ENCODE peak calls at places on chromosomes 2 and 18, in five cellular contexts. One of them, this sample, is unnamed. For H3K36me3, the result is how much of the 10 kb centered on the place peaks cover.

GRCh38 chr2:218465987-218466633 is 47.2 kb downstream of the VIL1 start:
- DNase-seq in SK-N-MC: peak
- DNase-seq in lower lobe of right lung: no peak
- DNase-seq in breast epithelium: no peak
- DNase-seq in CD4-positive, CD25-positive, alpha-beta regulatory T cell: no peak
- DNase-seq in this sample: no peak

GRCh38 chr2:215712219-215712849 is 276.5 kb upstream of the FN1 start:
- DNase-seq in SK-N-MC: no peak
- DNase-seq in lower lobe of right lung: no peak
- DNase-seq in breast epithelium: no peak
- DNase-seq in CD4-positive, CD25-positive, alpha-beta regulatory T cell: no peak
- DNase-seq in this sample: no peak

GRCh38 chr2:160224060-160224459 is 24.0 kb upstream of the ITGB6 start:
- DNase-seq in SK-N-MC: no peak
- DNase-seq in lower lobe of right lung: no peak
- DNase-seq in breast epithelium: no peak
- DNase-seq in CD4-positive, CD25-positive, alpha-beta regulatory T cell: no peak
- DNase-seq in this sample: peak

GRCh38 chr2:140597836-140598235 is 1533.0 kb downstream of the LRP1B start:
- DNase-seq in SK-N-MC: no peak
- DNase-seq in lower lobe of right lung: no peak
- DNase-seq in breast epithelium: no peak
- DNase-seq in CD4-positive, CD25-positive, alpha-beta regulatory T cell: no peak
- DNase-seq in this sample: no peak

GRCh38 chr2:114040816-114041215 is 150.9 kb downstream of the ACTR3 start:
- DNase-seq in SK-N-MC: no peak
- DNase-seq in lower lobe of right lung: no peak
- DNase-seq in breast epithelium: no peak
- DNase-seq in CD4-positive, CD25-positive, alpha-beta regulatory T cell: no peak
- DNase-seq in this sample: no peak

GRCh38 chr2:77604953-77605947 is 83.1 kb upstream of the LRRTM4 start:
- DNase-seq in SK-N-MC: no peak
- DNase-seq in lower lobe of right lung: no peak
- DNase-seq in breast epithelium: no peak
- DNase-seq in CD4-positive, CD25-positive, alpha-beta regulatory T cell: no peak
- DNase-seq in this sample: no peak

GRCh38 chr2:169119117-169119770 is 49.9 kb downstream of the DHRS9 start:
- DNase-seq in SK-N-MC: no peak
- DNase-seq in lower lobe of right lung: no peak
- DNase-seq in breast epithelium: no peak
- DNase-seq in CD4-positive, CD25-positive, alpha-beta regulatory T cell: no peak
- DNase-seq in this sample: no peak

GRCh38 chr18:48802543-48803428 is 148.0 kb downstream of the SMAD7 start:
- DNase-seq in SK-N-MC: no peak
- DNase-seq in lower lobe of right lung: peak
- DNase-seq in breast epithelium: peak
- DNase-seq in CD4-positive, CD25-positive, alpha-beta regulatory T cell: no peak
- DNase-seq in this sample: peak

GRCh38 chr2:150486539-150487484 is 655 bp downstream of the RND3 start:
- DNase-seq in SK-N-MC: no peak
- DNase-seq in lower lobe of right lung: no peak
- DNase-seq in breast epithelium: no peak
- DNase-seq in CD4-positive, CD25-positive, alpha-beta regulatory T cell: no peak
- DNase-seq in this sample: peak

GRCh38 chr2:2751715-2752315 is 420.7 kb upstream of the MYT1L start:
- DNase-seq in SK-N-MC: no peak
- DNase-seq in lower lobe of right lung: no peak
- DNase-seq in breast epithelium: no peak
- DNase-seq in CD4-positive, CD25-positive, alpha-beta regulatory T cell: no peak
- DNase-seq in this sample: no peak

GRCh38 chr2:163465440-163465839 is 270.4 kb downstream of the FIGN start:
- DNase-seq in SK-N-MC: no peak
- DNase-seq in lower lobe of right lung: no peak
- DNase-seq in breast epithelium: no peak
- DNase-seq in CD4-positive, CD25-positive, alpha-beta regulatory T cell: no peak
- DNase-seq in this sample: no peak

GRCh38 chr18:48391863-48392262 is 17.3 kb downstream of the ZBTB7C start:
- DNase-seq in SK-N-MC: no peak
- DNase-seq in lower lobe of right lung: no peak
- DNase-seq in breast epithelium: no peak
- DNase-seq in CD4-positive, CD25-positive, alpha-beta regulatory T cell: no peak
- DNase-seq in this sample: peak

GRCh38 chr2:205712508-205712907 is 30.2 kb downstream of the NRP2 start:
- DNase-seq in SK-N-MC: no peak
- DNase-seq in lower lobe of right lung: no peak
- DNase-seq in breast epithelium: no peak
- DNase-seq in CD4-positive, CD25-positive, alpha-beta regulatory T cell: no peak
- DNase-seq in this sample: no peak

GRCh38 chr18:50614838-50615237 is 55.0 kb downstream of the MAPK4 start:
- DNase-seq in SK-N-MC: no peak
- DNase-seq in lower lobe of right lung: no peak
- DNase-seq in breast epithelium: no peak
- DNase-seq in CD4-positive, CD25-positive, alpha-beta regulatory T cell: no peak
- DNase-seq in this sample: peak

GRCh38 chr2:4445821-4446220 is 742.4 kb downstream of the DCDC2C start:
- DNase-seq in SK-N-MC: no peak
- DNase-seq in lower lobe of right lung: no peak
- DNase-seq in breast epithelium: no peak
- DNase-seq in CD4-positive, CD25-positive, alpha-beta regulatory T cell: no peak
- DNase-seq in this sample: no peak

GRCh38 chr2:239094727-239095266 is 246.9 kb downstream of the TWIST2 start:
- DNase-seq in SK-N-MC: no peak
- DNase-seq in lower lobe of right lung: no peak
- DNase-seq in breast epithelium: no peak
- DNase-seq in CD4-positive, CD25-positive, alpha-beta regulatory T cell: no peak
- DNase-seq in this sample: no peak

GRCh38 chr2:230942920-230943896 is 18.2 kb upstream of the GPR55 start:
- DNase-seq in SK-N-MC: no peak
- DNase-seq in lower lobe of right lung: no peak
- DNase-seq in breast epithelium: no peak
- DNase-seq in CD4-positive, CD25-positive, alpha-beta regulatory T cell: no peak
- DNase-seq in this sample: no peak

GRCh38 chr2:27202829-27203228 is 9.0 kb upstream of the ATRAID start:
- DNase-seq in SK-N-MC: no peak
- DNase-seq in lower lobe of right lung: no peak
- DNase-seq in breast epithelium: no peak
- DNase-seq in CD4-positive, CD25-positive, alpha-beta regulatory T cell: no peak
- DNase-seq in this sample: no peak

GRCh38 chr2:36473230-36473629 is 117.7 kb downstream of the CRIM1 start:
- DNase-seq in SK-N-MC: no peak
- DNase-seq in lower lobe of right lung: no peak
- DNase-seq in breast epithelium: no peak
- DNase-seq in CD4-positive, CD25-positive, alpha-beta regulatory T cell: no peak
- DNase-seq in this sample: no peak

GRCh38 chr18:62768172-62768943 is 53.0 kb downstream of the PHLPP1 start:
- DNase-seq in SK-N-MC: no peak
- DNase-seq in lower lobe of right lung: no peak
- DNase-seq in breast epithelium: no peak
- DNase-seq in CD4-positive, CD25-positive, alpha-beta regulatory T cell: no peak
- DNase-seq in this sample: no peak

GRCh38 chr2:217617496-217618085 is 385.2 kb downstream of the TNS1 start:
- DNase-seq in SK-N-MC: no peak
- DNase-seq in lower lobe of right lung: no peak
- DNase-seq in breast epithelium: no peak
- DNase-seq in CD4-positive, CD25-positive, alpha-beta regulatory T cell: no peak
- DNase-seq in this sample: no peak

GRCh38 chr2:95015261-95015918 is 10.1 kb upstream of the MAL start:
- DNase-seq in SK-N-MC: no peak
- DNase-seq in lower lobe of right lung: no peak
- DNase-seq in breast epithelium: no peak
- DNase-seq in CD4-positive, CD25-positive, alpha-beta regulatory T cell: no peak
- DNase-seq in this sample: no peak

GRCh38 chr2:101900375-101900774 is 91.4 kb upstream of the IL1R2 start:
- DNase-seq in SK-N-MC: no peak
- DNase-seq in lower lobe of right lung: no peak
- DNase-seq in breast epithelium: no peak
- DNase-seq in CD4-positive, CD25-positive, alpha-beta regulatory T cell: no peak
- DNase-seq in this sample: no peak

DNA sequence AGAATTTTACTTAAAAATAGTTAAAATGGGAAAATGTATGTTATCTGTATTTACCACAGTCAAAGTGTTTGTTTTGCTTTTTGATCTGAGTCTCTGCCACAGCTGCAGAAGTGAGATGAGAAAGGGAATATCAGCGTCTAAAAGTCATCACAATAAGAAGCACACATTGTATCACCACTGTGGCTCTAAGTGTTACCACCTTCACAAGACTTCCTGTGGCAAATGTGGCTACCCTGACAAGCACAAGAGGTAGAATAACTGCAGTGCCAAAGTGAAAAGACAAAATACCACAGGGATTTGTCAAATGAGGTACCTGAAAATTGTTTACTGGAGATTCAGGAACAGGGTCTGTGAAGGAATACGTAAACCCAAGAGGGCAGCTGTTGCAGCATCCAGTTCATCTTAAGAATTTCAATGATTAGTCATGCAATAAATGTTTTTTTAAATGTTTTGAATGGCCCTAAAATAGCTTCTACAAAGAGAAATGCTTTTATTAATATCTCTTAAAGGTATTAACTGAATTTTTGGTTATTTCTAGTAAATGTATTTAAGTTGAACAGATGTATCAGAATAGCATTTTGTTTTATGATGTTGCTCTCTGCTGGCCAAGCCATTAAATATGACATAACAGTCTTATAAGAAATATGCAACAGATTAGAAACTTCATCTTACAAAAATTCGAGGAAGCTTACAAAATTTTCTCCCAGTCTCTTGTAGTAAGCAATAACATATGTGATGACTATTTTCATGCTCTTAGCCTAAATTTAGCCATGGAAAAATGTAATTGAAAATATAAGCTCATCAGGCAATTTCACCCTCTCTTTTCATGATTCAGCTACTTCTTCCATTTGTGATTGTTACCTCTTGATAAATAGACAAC is 864.0 kb downstream of the SUCLG1 start:
- DNase-seq in SK-N-MC: no peak
- DNase-seq in lower lobe of right lung: no peak
- DNase-seq in breast epithelium: no peak
- DNase-seq in CD4-positive, CD25-positive, alpha-beta regulatory T cell: no peak
- DNase-seq in this sample: no peak
- H3K36me3 ChIP-seq in SK-N-MC: under half
- H3K36me3 ChIP-seq in lower lobe of right lung: under half
- H3K36me3 ChIP-seq in breast epithelium: under half
- H3K36me3 ChIP-seq in CD4-positive, CD25-positive, alpha-beta regulatory T cell: under half
- H3K36me3 ChIP-seq in this sample: under half

DNA sequence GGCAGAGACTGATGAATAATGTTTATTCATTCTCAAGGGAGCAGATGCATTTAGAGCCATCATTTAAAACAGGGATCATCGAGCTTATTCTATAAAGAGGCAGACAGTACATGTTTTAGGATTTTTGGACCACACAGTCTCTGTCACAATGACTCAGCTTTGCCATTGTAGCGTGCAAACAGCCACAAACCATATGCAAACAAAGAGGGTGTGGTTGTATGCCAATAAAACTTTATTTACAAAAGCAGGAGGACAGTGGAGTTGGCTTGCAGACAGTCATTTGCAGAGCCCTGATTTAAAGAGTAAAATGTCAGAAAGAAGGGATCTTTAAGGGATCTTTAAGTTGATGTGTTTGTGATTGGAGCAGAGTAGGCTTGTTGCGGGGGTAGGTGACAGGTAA is 51.5 kb downstream of the SMIM21 start:
- DNase-seq in SK-N-MC: no peak
- DNase-seq in lower lobe of right lung: no peak
- DNase-seq in breast epithelium: no peak
- DNase-seq in CD4-positive, CD25-positive, alpha-beta regulatory T cell: no peak
- DNase-seq in this sample: no peak
- H3K27ac ChIP-seq in SK-N-MC: no peak
- H3K27ac ChIP-seq in lower lobe of right lung: no peak
- H3K27ac ChIP-seq in breast epithelium: no peak
- H3K27ac ChIP-seq in CD4-positive, CD25-positive, alpha-beta regulatory T cell: no peak
- H3K27ac ChIP-seq in this sample: no peak

GRCh38 chr2:121356058-121356640 is 71.1 kb upstream of the TFCP2L1 start:
- DNase-seq in SK-N-MC: peak
- DNase-seq in lower lobe of right lung: no peak
- DNase-seq in breast epithelium: no peak
- DNase-seq in CD4-positive, CD25-positive, alpha-beta regulatory T cell: no peak
- DNase-seq in this sample: peak

GRCh38 chr2:121359937-121360565 is 75.0 kb upstream of the TFCP2L1 start:
- DNase-seq in SK-N-MC: no peak
- DNase-seq in lower lobe of right lung: no peak
- DNase-seq in breast epithelium: no peak
- DNase-seq in CD4-positive, CD25-positive, alpha-beta regulatory T cell: no peak
- DNase-seq in this sample: no peak

GRCh38 chr2:121359170-121359569 is 74.2 kb upstream of the TFCP2L1 start:
- DNase-seq in SK-N-MC: no peak
- DNase-seq in lower lobe of right lung: no peak
- DNase-seq in breast epithelium: no peak
- DNase-seq in CD4-positive, CD25-positive, alpha-beta regulatory T cell: no peak
- DNase-seq in this sample: no peak

GRCh38 chr2:121360566-121361300 is 75.7 kb upstream of the TFCP2L1 start:
- DNase-seq in SK-N-MC: no peak
- DNase-seq in lower lobe of right lung: peak
- DNase-seq in breast epithelium: peak
- DNase-seq in CD4-positive, CD25-positive, alpha-beta regulatory T cell: no peak
- DNase-seq in this sample: peak

DNA sequence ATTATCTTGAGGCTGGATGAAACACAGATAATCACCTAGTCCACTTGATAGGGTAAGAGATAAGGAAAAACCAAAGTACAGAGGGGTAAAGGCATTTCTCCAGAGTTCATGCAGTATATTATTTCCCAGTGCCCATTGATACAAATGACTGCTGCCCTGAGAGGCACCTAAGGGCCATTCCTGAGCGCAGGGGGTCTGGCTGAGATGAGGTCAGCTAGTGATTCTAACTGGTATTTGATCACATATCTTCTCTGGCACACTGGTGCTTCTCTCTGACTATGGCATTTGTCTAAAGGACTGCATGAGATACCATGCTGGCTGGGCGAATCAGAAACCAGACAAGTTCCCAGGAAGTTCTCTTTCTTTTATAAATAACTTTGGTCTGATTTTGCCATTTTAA is 73.3 kb upstream of the TFCP2L1 start:
- DNase-seq in SK-N-MC: no peak
- DNase-seq in lower lobe of right lung: no peak
- DNase-seq in breast epithelium: no peak
- DNase-seq in CD4-positive, CD25-positive, alpha-beta regulatory T cell: no peak
- DNase-seq in this sample: no peak
- H3K36me3 ChIP-seq in SK-N-MC: under half
- H3K36me3 ChIP-seq in lower lobe of right lung: half or more
- H3K36me3 ChIP-seq in breast epithelium: under half
- H3K36me3 ChIP-seq in CD4-positive, CD25-positive, alpha-beta regulatory T cell: half or more
- H3K36me3 ChIP-seq in this sample: under half

GRCh38 chr2:33056170-33056569 is 109.4 kb downstream of the LTBP1 start:
- DNase-seq in SK-N-MC: no peak
- DNase-seq in lower lobe of right lung: no peak
- DNase-seq in breast epithelium: no peak
- DNase-seq in CD4-positive, CD25-positive, alpha-beta regulatory T cell: no peak
- DNase-seq in this sample: no peak

GRCh38 chr2:33060405-33060804 is 113.7 kb downstream of the LTBP1 start:
- DNase-seq in SK-N-MC: no peak
- DNase-seq in lower lobe of right lung: no peak
- DNase-seq in breast epithelium: no peak
- DNase-seq in CD4-positive, CD25-positive, alpha-beta regulatory T cell: no peak
- DNase-seq in this sample: no peak

GRCh38 chr2:33058716-33059451 is 112.1 kb downstream of the LTBP1 start:
- DNase-seq in SK-N-MC: no peak
- DNase-seq in lower lobe of right lung: no peak
- DNase-seq in breast epithelium: no peak
- DNase-seq in CD4-positive, CD25-positive, alpha-beta regulatory T cell: no peak
- DNase-seq in this sample: no peak

GRCh38 chr2:33062665-33063249 is 116.0 kb downstream of the LTBP1 start:
- DNase-seq in SK-N-MC: no peak
- DNase-seq in lower lobe of right lung: no peak
- DNase-seq in breast epithelium: no peak
- DNase-seq in CD4-positive, CD25-positive, alpha-beta regulatory T cell: no peak
- DNase-seq in this sample: no peak

GRCh38 chr2:33059452-33060156 is 112.9 kb downstream of the LTBP1 start:
- DNase-seq in SK-N-MC: no peak
- DNase-seq in lower lobe of right lung: no peak
- DNase-seq in breast epithelium: no peak
- DNase-seq in CD4-positive, CD25-positive, alpha-beta regulatory T cell: no peak
- DNase-seq in this sample: no peak
- H3K27ac ChIP-seq in SK-N-MC: no peak
- H3K27ac ChIP-seq in lower lobe of right lung: no peak
- H3K27ac ChIP-seq in breast epithelium: no peak
- H3K27ac ChIP-seq in CD4-positive, CD25-positive, alpha-beta regulatory T cell: no peak
- H3K27ac ChIP-seq in this sample: no peak

This sample was measured in adrenal gland.